ENCODE peak calls at places on chromosomes 16 and 17, in seven cellular contexts. T is activated CD8-positive, alpha-beta memory T cell treated with anti-CD3 and anti-CD28 coated beads for 48 hours; I is putamen; O is Right ventricle myocardium superior; H is epithelial cell of proximal tubule; F is amniotic stem cell; V is glutamatergic neuron. K is an unnamed sample.

GRCh38 chr16:3131755-3132377 is 3.0 kb upstream of the ZNF213 start:
- DNase-seq in I (no peak), H (no peak), V (peak; percentile 82), O (peak; percentile 50), F (peak; percentile 4), T (no peak), K (no peak)

GRCh38 chr16:47358816-47359215 is 102.0 kb downstream of the ITFG1 start:
- DNase-seq in F (no peak), O (no peak), H (peak; percentile 10), V (no peak), I (no peak), T (no peak), K (no peak)

GRCh38 chr16:4837733-4838501 is 9.2 kb downstream of the GLYR1 start:
- DNase-seq in O (no peak), V (no peak), T (no peak), F (no peak), H (no peak), I (no peak), K (no peak)

GRCh38 chr17:29449865-29450671 is 59.9 kb downstream of the TAOK1 start:
- DNase-seq in O (no peak), F (no peak), I (no peak), H (no peak), V (no peak), T (no peak), K (no peak)

GRCh38 chr17:7583253-7584109 is at the start of gene MPDU1:
- DNase-seq in H (peak; percentile 74), T (peak; percentile 83), V (peak; percentile 96), I (peak; percentile 96), F (peak; percentile 93), O (peak; percentile 98), K (peak; percentile 97)

GRCh38 chr17:50048146-50048720 is 7.7 kb upstream of the ITGA3 start:
- DNase-seq in I (no peak), F (no peak), V (no peak), O (no peak), T (no peak), H (no peak), K (no peak)

GRCh38 chr16:68229431-68230175 is 6.3 kb downstream of the ESRP2 start:
- DNase-seq in I (peak; percentile 62), O (no peak), T (no peak), F (peak; percentile 22), V (no peak), H (no peak), K (no peak)

GRCh38 chr17:53313746-53314145 is 509.0 kb upstream of the KIF2B start:
- DNase-seq in T (no peak), O (no peak), I (no peak), H (peak; percentile 15), V (no peak), F (no peak), K (no peak)

GRCh38 chr17:78258323-78259229 is 27.1 kb downstream of the TMEM235 start:
- DNase-seq in I (no peak), T (peak; percentile 52), O (peak; percentile 86), F (no peak), H (no peak), V (no peak), K (no peak)

GRCh38 chr17:16872836-16873653 is 98.9 kb downstream of the TNFRSF13B start:
- DNase-seq in I (no peak), T (peak; percentile 36), F (no peak), V (peak; percentile 71), H (no peak), O (no peak), K (no peak)

GRCh38 chr16:74711938-74712337 is 11.3 kb upstream of the MLKL start:
- DNase-seq in F (no peak), V (no peak), O (no peak), T (no peak), H (no peak), I (no peak), K (no peak)

GRCh38 chr16:4694664-4695451 is 1.5 kb downstream of the NUDT16L1 start:
- DNase-seq in H (no peak), F (no peak), O (peak; percentile 71), I (no peak), V (no peak), T (no peak), K (no peak)

GRCh38 chr17:11598274-11599221 is at the start of gene DNAH9:
- DNase-seq in I (peak; percentile 92), T (peak; percentile 2), V (peak; percentile 98), H (peak; percentile 29), F (no peak), O (peak; percentile 98), K (peak; percentile 93)

GRCh38 chr16:77599793-77600415 is 122.4 kb upstream of the NUDT7 start:
- DNase-seq in V (peak; percentile 67), H (no peak), T (no peak), O (no peak), I (no peak), F (no peak), K (no peak)

GRCh38 chr17:44565866-44566443 is 8.7 kb downstream of the FZD2 start:
- DNase-seq in O (no peak), T (no peak), F (no peak), H (no peak), V (no peak), I (no peak), K (no peak)

GRCh38 chr17:19370493-19370960 is 7.8 kb upstream of the MAPK7 start:
- DNase-seq in H (no peak), T (no peak), F (no peak), V (no peak), O (peak; percentile 76), I (no peak), K (no peak)

GRCh38 chr16:75320435-75320834 is 69.0 kb upstream of the BCAR1 start:
- DNase-seq in T (no peak), F (no peak), V (peak; percentile 45), I (peak; percentile 87), H (no peak), O (no peak), K (no peak)

GRCh38 chr16:86818701-86819522 is 240.6 kb downstream of the FOXL1 start:
- DNase-seq in T (no peak), H (no peak), I (no peak), V (no peak), F (no peak), O (no peak), K (no peak)